ENCODE peak calls at places on chromosomes 7 and 10, in eight cellular contexts. Y is CD4-positive, alpha-beta T cell; U is hippocampal formation; J is frontal cortex; D is activated naive CD8-positive, alpha-beta T cell treated with anti-CD3 and anti-CD28 coated beads, Interleukin-2, amount 50 U/mL, for 24 hours; H is activated gamma-delta T cell; E is HuH-7; R is GM10248. N is an unnamed sample.

GRCh38 chr7:90903856-90904255 is 307.7 kb downstream of the CDK14 start:
- DNase-seq in Y (no peak), U (no peak), J (no peak), D (no peak), H (no peak), E (no peak), R (no peak), N (no peak)

GRCh38 chr7:901388-902154 is 25.2 kb downstream of the GET4 start:
- DNase-seq in Y (no peak), U (no peak), J (peak), D (peak), H (no peak), E (peak), R (peak), N (peak)

GRCh38 chr10:103837370-103838094 is 17.8 kb downstream of the SH3PXD2A start:
- DNase-seq in Y (no peak), U (no peak), J (no peak), D (no peak), H (no peak), E (no peak), R (no peak), N (no peak)

GRCh38 chr10:22648547-22648961 is 65.8 kb downstream of the PIP4K2A start:
- DNase-seq in Y (no peak), U (no peak), J (no peak), D (no peak), H (no peak), E (no peak), R (no peak), N (no peak)

GRCh38 chr7:128838109-128838779 is 8.0 kb downstream of the FLNC start:
- DNase-seq in Y (no peak), U (no peak), J (no peak), D (no peak), H (no peak), E (no peak), R (no peak), N (no peak)

GRCh38 chr7:27520828-27521790 is 141.6 kb downstream of the HIBADH start:
- DNase-seq in Y (no peak), U (no peak), J (no peak), D (no peak), H (no peak), E (no peak), R (no peak), N (no peak)

GRCh38 chr7:100900978-100901377 is 5.3 kb upstream of the ACHE start:
- DNase-seq in Y (no peak), U (no peak), J (no peak), D (no peak), H (no peak), E (no peak), R (no peak), N (no peak)

GRCh38 chr10:92087750-92088395 is 164.3 kb downstream of the BTAF1 start:
- DNase-seq in Y (peak), U (peak), J (peak), D (peak), H (no peak), E (peak), R (peak), N (peak)

GRCh38 chr7:21704362-21704761 is 161.5 kb downstream of the DNAH11 start:
- DNase-seq in Y (no peak), U (no peak), J (no peak), D (no peak), H (no peak), E (peak), R (no peak), N (no peak)

GRCh38 chr7:134327896-134328295 is 11.2 kb upstream of the SLC35B4 start:
- DNase-seq in Y (peak), U (no peak), J (no peak), D (peak), H (no peak), E (peak), R (peak), N (peak)

GRCh38 chr7:31261373-31261772 is 79.2 kb downstream of the NEUROD6 start:
- DNase-seq in Y (no peak), U (no peak), J (no peak), D (no peak), H (no peak), E (no peak), R (no peak), N (no peak)

GRCh38 chr7:110205899-110206298 is 885.0 kb upstream of the LRRN3 start:
- DNase-seq in Y (no peak), U (no peak), J (no peak), D (no peak), H (no peak), E (no peak), R (no peak), N (no peak)

GRCh38 chr7:41693150-41693997 is 9.5 kb downstream of the INHBA start:
- DNase-seq in Y (no peak), U (peak), J (no peak), D (no peak), H (no peak), E (no peak), R (no peak), N (no peak)

GRCh38 chr7:144439717-144440116 is 36.2 kb upstream of the NOBOX start:
- DNase-seq in Y (no peak), U (no peak), J (no peak), D (no peak), H (no peak), E (no peak), R (no peak), N (no peak)

GRCh38 chr10:101341438-101341837 is 12.5 kb upstream of the BTRC start:
- DNase-seq in Y (no peak), U (no peak), J (no peak), D (no peak), H (no peak), E (no peak), R (no peak), N (no peak)

GRCh38 chr7:44103941-44104879 is at the start of gene AEBP1:
- DNase-seq in Y (no peak), U (no peak), J (peak), D (peak), H (no peak), E (no peak), R (peak), N (peak)

GRCh38 chr7:143396625-143397556 is 11.8 kb downstream of the EPHA1 start:
- DNase-seq in Y (no peak), U (no peak), J (no peak), D (no peak), H (no peak), E (peak), R (no peak), N (no peak)

GRCh38 chr7:25820432-25821040 is 331.5 kb upstream of the NFE2L3 start:
- DNase-seq in Y (no peak), U (no peak), J (no peak), D (peak), H (no peak), E (peak), R (peak), N (no peak)

GRCh38 chr7:150363872-150364271 is 4.8 kb upstream of the REPIN1 start:
- DNase-seq in Y (no peak), U (no peak), J (no peak), D (no peak), H (no peak), E (no peak), R (peak), N (peak)

GRCh38 chr7:34133356-34133982 is 228.1 kb downstream of the BMPER start:
- DNase-seq in Y (no peak), U (peak), J (no peak), D (no peak), H (no peak), E (no peak), R (no peak), N (no peak)

GRCh38 chr7:22109761-22110160 is 164.1 kb upstream of the CDCA7L start:
- DNase-seq in Y (no peak), U (peak), J (no peak), D (peak), H (no peak), E (peak), R (peak), N (no peak)

GRCh38 chr10:80163741-80164341 is 31.3 kb downstream of the PLAC9 start:
- DNase-seq in Y (no peak), U (no peak), J (no peak), D (no peak), H (no peak), E (no peak), R (no peak), N (no peak)

GRCh38 chr10:28713626-28714352 is 36.5 kb downstream of the BAMBI start:
- DNase-seq in Y (no peak), U (no peak), J (no peak), D (no peak), H (no peak), E (no peak), R (no peak), N (no peak)